ENCODE peak calls at places on chromosome 17, in ten cellular contexts. U is prostate gland, O is hepatocyte, J is adrenal gland, B is tibial artery, L is heart left ventricle, X is sigmoid colon, I is IMR-90, M is stomach, A is A549. H is an unnamed sample.

GRCh38 chr17:81854974-81855774 is 5.2 kb downstream of the P4HB start:
- DNase-seq in X (no peak), I (no peak), A (no peak), J (peak; percentile 64), U (no peak), B (no peak), L (no peak), M (peak; percentile 81), O (no peak), H (no peak)

GRCh38 chr17:77608431-77608830 is 350.1 kb upstream of the TNRC6C start:
- DNase-seq in A (no peak), O (no peak), U (no peak), B (no peak), X (no peak), M (no peak), L (no peak), I (no peak), J (no peak), H (no peak)

GRCh38 chr17:75980188-75981018 is 1.4 kb downstream of the TEN1 start:
- DNase-seq in X (peak; percentile 50), I (no peak), U (no peak), L (no peak), A (no peak), M (no peak), B (peak; percentile 49), O (no peak), J (no peak), H (no peak)

GRCh38 chr17:8044819-8045810 is 6.3 kb downstream of the ALOX15B start:
- DNase-seq in U (no peak), I (no peak), X (peak; percentile 55), O (no peak), M (no peak), B (peak; percentile 46), A (no peak), J (no peak), L (no peak), H (no peak)

GRCh38 chr17:2406903-2407790 is 6.3 kb upstream of the MNT start:
- DNase-seq in A (peak; percentile 75), M (peak; percentile 69), O (peak; percentile 91), U (no peak), X (peak; percentile 87), I (peak; percentile 92), B (peak; percentile 95), J (peak; percentile 93), L (peak; percentile 67), H (no peak)

GRCh38 chr17:3026856-3027751 is 36.3 kb downstream of the OR1D5 start:
- DNase-seq in O (no peak), M (no peak), L (no peak), U (no peak), A (no peak), I (no peak), J (no peak), X (no peak), B (peak; percentile 60), H (no peak)

GRCh38 chr17:41004397-41004796 is 4.5 kb downstream of the KRTAP3-1 start:
- DNase-seq in J (no peak), A (no peak), U (no peak), X (no peak), M (no peak), I (no peak), L (no peak), B (no peak), O (no peak), H (no peak)

GRCh38 chr17:15744091-15744676 is 12.1 kb downstream of the TBC1D26 start:
- DNase-seq in U (no peak), B (no peak), I (no peak), A (no peak), L (no peak), O (no peak), J (no peak), M (no peak), X (no peak), H (no peak)

GRCh38 chr17:59848778-59849177 is 44.0 kb downstream of the TUBD1 start:
- DNase-seq in M (peak; percentile 74), A (no peak), B (peak; percentile 84), L (no peak), I (peak; percentile 75), X (peak; percentile 91), U (no peak), J (peak; percentile 54), O (peak; percentile 60), H (no peak)

GRCh38 chr17:59851431-59852375 is 41.0 kb downstream of the TUBD1 start:
- DNase-seq in X (peak; percentile 95), J (no peak), U (peak; percentile 65), A (no peak), O (peak; percentile 30), I (peak; percentile 99), B (peak; percentile 68), M (peak; percentile 47), L (no peak), H (no peak)

GRCh38 chr17:59856859-59857794 is 35.6 kb downstream of the TUBD1 start:
- DNase-seq in A (no peak), M (peak; percentile 25), I (no peak), O (no peak), J (no peak), X (peak; percentile 4), L (no peak), U (no peak), B (no peak), H (no peak)

GRCh38 chr17:59858167-59858790 is 34.5 kb downstream of the TUBD1 start:
- DNase-seq in A (no peak), X (peak; percentile 10), B (no peak), U (no peak), I (peak; percentile 23), J (no peak), O (no peak), M (peak; percentile 17), L (no peak), H (no peak)

DNA sequence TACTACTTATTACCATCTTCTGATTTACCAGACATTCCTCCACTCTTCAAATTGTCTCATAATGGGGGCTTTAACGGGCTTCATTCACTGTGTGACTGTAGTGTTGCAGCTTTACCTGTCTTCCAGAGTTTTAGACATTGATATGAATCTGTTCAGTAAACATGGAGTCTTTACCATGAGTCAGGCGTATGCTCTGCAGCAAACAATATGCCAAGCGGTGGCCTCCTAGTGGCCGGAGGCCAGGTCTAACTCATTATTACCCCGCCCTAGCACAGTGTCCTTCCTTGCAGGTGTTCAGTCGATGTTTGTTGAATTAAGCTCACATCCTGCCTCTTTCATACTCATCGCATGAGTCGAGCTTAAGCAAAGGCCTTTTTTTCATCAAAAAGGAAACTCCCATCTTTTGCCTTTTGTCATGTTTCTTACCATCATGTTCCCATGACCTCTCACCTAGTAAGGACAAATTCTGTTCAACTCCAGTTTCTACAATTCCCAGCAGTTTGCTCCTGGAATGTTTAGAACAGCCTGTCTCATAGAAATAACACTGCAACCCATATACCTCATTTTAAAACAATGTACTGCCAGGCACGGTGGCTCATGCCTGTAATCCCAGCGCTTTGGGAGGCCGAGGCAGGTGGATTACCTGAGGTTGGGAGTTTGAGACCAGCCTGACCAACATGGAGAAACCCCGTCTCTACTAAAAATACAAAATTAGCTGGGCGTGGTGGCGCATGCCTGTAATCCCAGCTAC is 39.4 kb downstream of the TUBD1 start:
- DNase-seq in B (peak; percentile 46), U (peak; percentile 77), I (peak; percentile 100), L (no peak), A (peak; percentile 86), J (no peak), X (peak; percentile 65), M (peak; percentile 91), O (peak; percentile 84), H (no peak)
- H3K4me3 ChIP-seq in B (no peak overlapping the region), U (no peak overlapping the region), I (no peak overlapping the region), L (no peak overlapping the region), A (no peak overlapping the region), J (no peak overlapping the region), X (no peak overlapping the region), M (no peak overlapping the region), O (no peak overlapping the region), H (no peak overlapping the region)

DNA sequence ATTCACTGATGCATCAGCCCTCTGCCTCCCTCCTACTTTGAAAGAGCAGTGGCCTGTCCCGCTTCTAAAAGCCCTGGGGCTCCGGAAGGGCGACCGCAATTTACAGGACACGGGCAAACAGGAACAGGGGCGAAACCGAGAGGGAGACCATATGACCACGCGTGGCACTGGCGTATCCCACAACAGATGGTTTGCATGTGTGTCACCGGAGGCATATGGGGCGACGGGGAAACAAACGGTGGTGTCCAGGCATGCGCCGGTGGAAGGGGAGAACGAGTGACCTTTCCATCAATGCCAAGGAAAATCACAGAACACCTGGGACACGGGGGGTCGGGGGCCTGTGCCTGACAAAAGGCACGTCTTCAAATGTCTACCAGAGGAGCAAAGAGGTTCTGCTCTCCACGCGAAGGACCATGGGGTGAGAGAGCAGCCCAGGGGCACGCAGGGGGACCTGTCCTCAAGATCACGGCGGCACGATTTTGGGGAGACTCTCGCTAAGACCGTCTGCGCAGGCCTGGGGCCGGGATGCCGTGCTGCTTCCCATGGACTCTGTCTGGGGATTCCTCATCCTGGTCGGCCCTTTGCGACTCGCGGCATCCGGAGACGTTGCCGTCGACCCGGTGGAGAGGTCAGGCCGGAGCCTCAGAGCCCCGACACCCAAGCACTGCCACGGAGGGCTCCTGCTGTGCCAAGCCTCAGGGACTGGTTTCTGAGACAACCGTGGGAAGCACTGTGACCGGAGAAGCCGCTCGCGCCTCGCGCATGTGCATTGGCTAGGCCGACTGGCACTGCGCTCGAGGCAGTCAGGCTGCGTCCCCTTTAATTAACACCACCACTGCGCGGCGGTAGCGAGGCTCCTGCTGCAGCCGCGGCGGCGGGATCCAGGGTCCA is 12.8 kb upstream of the KCNJ18 start:
- DNase-seq in U (no peak), I (no peak), O (no peak), J (no peak), L (no peak), B (peak; percentile 66), M (no peak), A (no peak), X (peak; percentile 59), H (no peak)
- TF ChIP-seq CTCF in U (no peak), I (no peak), O (no peak), J (no peak), L (no peak), B (no peak), M (no peak), A (no peak), X (no peak), H (no peak)

DNA sequence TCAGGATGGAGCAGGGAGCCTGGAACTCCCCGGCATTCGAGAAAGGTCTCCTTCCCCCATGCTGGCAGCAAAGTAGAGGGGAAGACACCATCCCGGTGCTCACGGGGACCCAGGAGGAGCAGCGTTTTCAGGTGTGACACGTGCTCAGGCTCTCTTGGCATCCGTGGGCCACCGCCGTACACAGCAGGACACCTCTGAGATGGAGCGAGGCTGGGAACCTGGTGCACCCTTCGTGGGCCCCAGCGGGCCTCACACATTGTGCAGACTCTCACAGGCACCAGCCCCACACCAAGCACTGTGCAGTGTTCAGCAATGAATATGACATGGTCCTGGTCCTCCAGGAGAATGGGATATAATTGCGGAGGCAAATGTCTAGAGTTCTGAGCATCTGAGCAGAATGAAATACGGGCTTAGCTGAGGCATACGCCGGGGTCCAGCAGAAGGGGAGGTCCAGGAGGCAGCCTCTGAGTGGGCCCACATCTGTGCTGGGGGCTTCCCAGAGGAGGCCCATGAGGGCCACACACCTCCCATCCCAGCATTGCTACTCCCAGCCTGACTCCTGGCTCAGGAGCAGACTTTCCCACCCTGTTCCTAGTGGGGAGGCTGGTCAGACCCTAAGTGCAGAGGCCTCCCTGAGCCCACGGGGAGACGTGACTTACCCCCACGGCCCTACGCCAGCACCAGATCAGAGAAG is 72.6 kb downstream of the ABR start:
- DNase-seq in M (no peak), U (no peak), B (no peak), X (no peak), L (no peak), A (no peak), J (no peak), I (no peak), O (no peak), H (no peak)
- H3K27ac ChIP-seq in M (peak overlapping the region; percentile 93), U (peak overlapping the region; percentile 88), B (peak overlapping the region; percentile 100), X (peak overlapping the region; percentile 89), L (peak overlapping the region; percentile 92), A (peak overlapping the region; percentile 98), J (no peak overlapping the region), I (no peak overlapping the region), O (no peak overlapping the region), H (peak overlapping the region; percentile 95)

GRCh38 chr17:69908599-69909368 is 166.2 kb upstream of the KCNJ16 start:
- DNase-seq in L (no peak), U (no peak), I (no peak), B (no peak), J (no peak), O (no peak), M (no peak), X (no peak), A (no peak), H (no peak)
- H3K4me3 ChIP-seq in L (no peak overlapping the region), U (no peak overlapping the region), I (no peak overlapping the region), B (no peak overlapping the region), J (no peak overlapping the region), O (no peak overlapping the region), M (no peak overlapping the region), X (no peak overlapping the region), A (no peak overlapping the region), H (no peak overlapping the region)